ENCODE peak calls at places on chromosomes 2 and 18, in seven cellular contexts. One of them, this sample, is unnamed. For H3K9me3, the result is how much of the 10 kb centered on the place peaks cover.

GRCh38 chr2:101560780-101561315 is 85.9 kb upstream of the RFX8 start:
- DNase-seq in cardiac muscle cell: no peak
- DNase-seq in colonic mucosa: no peak
- DNase-seq in heart left ventricle: no peak
- DNase-seq in neural progenitor cell: no peak
- DNase-seq in mucosa of descending colon: no peak
- DNase-seq in ascending aorta: no peak
- DNase-seq in this sample: no peak

GRCh38 chr18:34809697-34810096 is 99.6 kb downstream of the DTNA start:
- DNase-seq in cardiac muscle cell: peak
- DNase-seq in mucosa of descending colon: peak
- DNase-seq in ascending aorta: no peak
- DNase-seq in neural progenitor cell: peak
- DNase-seq in heart left ventricle: peak
- DNase-seq in colonic mucosa: peak
- DNase-seq in this sample: peak

GRCh38 chr2:8929128-8929527 is 74.4 kb downstream of the MBOAT2 start:
- DNase-seq in ascending aorta: no peak
- DNase-seq in mucosa of descending colon: no peak
- DNase-seq in cardiac muscle cell: no peak
- DNase-seq in neural progenitor cell: no peak
- DNase-seq in colonic mucosa: no peak
- DNase-seq in heart left ventricle: no peak
- DNase-seq in this sample: no peak

GRCh38 chr2:191171708-191172355 is 21.0 kb upstream of the STAT4 start:
- DNase-seq in ascending aorta: no peak
- DNase-seq in neural progenitor cell: peak
- DNase-seq in mucosa of descending colon: no peak
- DNase-seq in colonic mucosa: no peak
- DNase-seq in cardiac muscle cell: peak
- DNase-seq in heart left ventricle: no peak
- DNase-seq in this sample: no peak

GRCh38 chr2:175690113-175690716 is 311.9 kb downstream of the LNPK start:
- DNase-seq in ascending aorta: no peak
- DNase-seq in mucosa of descending colon: peak
- DNase-seq in cardiac muscle cell: peak
- DNase-seq in neural progenitor cell: peak
- DNase-seq in colonic mucosa: peak
- DNase-seq in heart left ventricle: no peak
- DNase-seq in this sample: peak

GRCh38 chr2:69685321-69686048 is 41.9 kb upstream of the AAK1 start:
- DNase-seq in mucosa of descending colon: no peak
- DNase-seq in heart left ventricle: no peak
- DNase-seq in ascending aorta: no peak
- DNase-seq in cardiac muscle cell: peak
- DNase-seq in colonic mucosa: peak
- DNase-seq in neural progenitor cell: no peak
- DNase-seq in this sample: no peak

GRCh38 chr2:241804326-241805276 is 4.4 kb upstream of the NEU4 start:
- DNase-seq in neural progenitor cell: no peak
- DNase-seq in ascending aorta: no peak
- DNase-seq in colonic mucosa: peak
- DNase-seq in cardiac muscle cell: peak
- DNase-seq in heart left ventricle: no peak
- DNase-seq in mucosa of descending colon: peak
- DNase-seq in this sample: peak

GRCh38 chr2:163719278-163719677 is 16.5 kb downstream of the FIGN start:
- DNase-seq in ascending aorta: no peak
- DNase-seq in mucosa of descending colon: no peak
- DNase-seq in neural progenitor cell: no peak
- DNase-seq in colonic mucosa: no peak
- DNase-seq in cardiac muscle cell: no peak
- DNase-seq in heart left ventricle: no peak
- DNase-seq in this sample: no peak

GRCh38 chr2:230184727-230185578 is 34.8 kb downstream of the SP110 start:
- DNase-seq in cardiac muscle cell: peak
- DNase-seq in heart left ventricle: no peak
- DNase-seq in colonic mucosa: no peak
- DNase-seq in ascending aorta: no peak
- DNase-seq in mucosa of descending colon: no peak
- DNase-seq in neural progenitor cell: no peak
- DNase-seq in this sample: no peak

GRCh38 chr2:226446406-226447001 is 353.1 kb downstream of the IRS1 start:
- DNase-seq in ascending aorta: no peak
- DNase-seq in colonic mucosa: no peak
- DNase-seq in heart left ventricle: no peak
- DNase-seq in neural progenitor cell: no peak
- DNase-seq in cardiac muscle cell: peak
- DNase-seq in mucosa of descending colon: no peak
- DNase-seq in this sample: no peak

GRCh38 chr2:234422895-234423505 is 73.9 kb downstream of the ARL4C start:
- DNase-seq in ascending aorta: no peak
- DNase-seq in heart left ventricle: no peak
- DNase-seq in neural progenitor cell: no peak
- DNase-seq in mucosa of descending colon: peak
- DNase-seq in cardiac muscle cell: no peak
- DNase-seq in colonic mucosa: no peak
- DNase-seq in this sample: no peak

GRCh38 chr2:150486539-150487484 is 655 bp downstream of the RND3 start:
- DNase-seq in colonic mucosa: peak
- DNase-seq in heart left ventricle: peak
- DNase-seq in mucosa of descending colon: peak
- DNase-seq in cardiac muscle cell: peak
- DNase-seq in ascending aorta: no peak
- DNase-seq in neural progenitor cell: peak
- DNase-seq in this sample: peak

GRCh38 chr2:86790134-86790827 is 432 bp downstream of the CD8A start:
- DNase-seq in colonic mucosa: no peak
- DNase-seq in ascending aorta: no peak
- DNase-seq in heart left ventricle: no peak
- DNase-seq in mucosa of descending colon: no peak
- DNase-seq in neural progenitor cell: peak
- DNase-seq in cardiac muscle cell: no peak
- DNase-seq in this sample: no peak

GRCh38 chr2:71379086-71379485 is 47.5 kb downstream of the ZNF638 start:
- DNase-seq in mucosa of descending colon: no peak
- DNase-seq in neural progenitor cell: no peak
- DNase-seq in heart left ventricle: no peak
- DNase-seq in ascending aorta: no peak
- DNase-seq in colonic mucosa: no peak
- DNase-seq in cardiac muscle cell: peak
- DNase-seq in this sample: no peak

GRCh38 chr2:219453691-219454131 is 19.1 kb downstream of the SPEG start:
- DNase-seq in heart left ventricle: peak
- DNase-seq in mucosa of descending colon: peak
- DNase-seq in ascending aorta: peak
- DNase-seq in cardiac muscle cell: peak
- DNase-seq in neural progenitor cell: peak
- DNase-seq in colonic mucosa: no peak
- DNase-seq in this sample: peak

DNA sequence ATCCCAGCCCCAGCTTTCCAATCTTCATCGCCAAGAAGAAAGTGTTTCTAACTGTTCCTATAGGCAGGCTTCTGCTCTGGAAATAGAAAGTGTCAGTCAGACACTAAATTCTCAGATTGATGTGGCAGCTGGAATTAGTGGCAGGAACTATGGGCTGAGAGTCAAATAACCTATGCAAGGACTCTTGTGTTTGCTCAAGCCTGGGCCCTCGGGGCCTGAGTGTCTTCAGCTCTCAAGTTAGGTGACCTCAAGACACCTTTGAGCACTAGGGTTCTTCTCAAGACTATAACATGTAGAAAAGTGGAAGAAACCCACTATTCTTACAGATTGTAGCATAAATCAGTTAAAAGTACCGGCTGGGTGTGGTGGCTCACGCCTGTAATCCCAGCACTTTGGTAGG is 694.5 kb downstream of the RNF144A start:
- DNase-seq in colonic mucosa: no peak
- DNase-seq in mucosa of descending colon: no peak
- DNase-seq in ascending aorta: no peak
- DNase-seq in neural progenitor cell: no peak
- DNase-seq in cardiac muscle cell: no peak
- DNase-seq in heart left ventricle: no peak
- DNase-seq in this sample: no peak
- TF ChIP-seq CTCF in colonic mucosa: no peak
- TF ChIP-seq CTCF in mucosa of descending colon: no peak
- TF ChIP-seq CTCF in ascending aorta: no peak
- TF ChIP-seq CTCF in neural progenitor cell: no peak
- TF ChIP-seq CTCF in cardiac muscle cell: no peak
- TF ChIP-seq CTCF in heart left ventricle: no peak
- TF ChIP-seq CTCF in this sample: no peak

DNA sequence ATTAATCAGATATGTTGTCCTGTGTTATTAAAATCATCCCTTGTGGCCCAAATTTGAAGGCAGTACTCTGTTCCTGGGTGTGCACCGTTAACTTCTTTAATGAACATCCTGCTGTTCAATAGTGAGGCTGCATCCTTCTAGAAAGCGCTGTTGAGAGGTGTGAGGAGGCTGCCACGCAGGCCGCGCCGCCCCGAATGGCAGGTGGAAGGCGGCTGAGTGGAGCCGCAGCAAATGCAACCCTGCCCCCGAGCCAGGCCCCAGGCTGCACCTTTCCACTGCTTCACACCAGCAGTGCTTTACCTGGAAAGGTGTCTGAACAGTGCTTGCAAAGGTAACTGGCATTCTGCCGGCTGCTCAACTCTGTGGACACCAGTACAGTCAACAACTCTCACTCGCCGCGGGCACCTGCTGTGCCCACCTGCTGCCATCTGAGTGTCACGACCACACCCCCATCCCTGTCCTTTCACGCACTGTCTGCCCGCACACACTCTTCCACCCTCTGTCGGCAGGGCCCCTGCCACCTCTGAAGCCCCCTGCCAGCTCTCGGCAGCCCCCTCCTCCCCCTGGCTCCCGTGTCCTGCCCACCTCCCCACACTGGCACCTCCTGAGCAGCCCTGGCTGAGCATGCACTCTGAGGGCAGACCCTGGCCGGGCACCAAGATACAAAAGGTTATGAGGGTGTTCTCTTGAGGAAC is 70.9 kb downstream of the ODC1 start:
- DNase-seq in neural progenitor cell: no peak
- DNase-seq in cardiac muscle cell: no peak
- DNase-seq in heart left ventricle: no peak
- DNase-seq in mucosa of descending colon: no peak
- DNase-seq in ascending aorta: no peak
- DNase-seq in colonic mucosa: no peak
- DNase-seq in this sample: no peak
- H3K4me3 ChIP-seq in neural progenitor cell: no peak
- H3K4me3 ChIP-seq in cardiac muscle cell: no peak
- H3K4me3 ChIP-seq in heart left ventricle: no peak
- H3K4me3 ChIP-seq in mucosa of descending colon: no peak
- H3K4me3 ChIP-seq in ascending aorta: no peak
- H3K4me3 ChIP-seq in colonic mucosa: no peak
- H3K4me3 ChIP-seq in this sample: no peak

GRCh38 chr2:2121887-2122286 is 209.2 kb downstream of the MYT1L start:
- DNase-seq in ascending aorta: no peak
- DNase-seq in cardiac muscle cell: no peak
- DNase-seq in neural progenitor cell: no peak
- DNase-seq in colonic mucosa: no peak
- DNase-seq in mucosa of descending colon: no peak
- DNase-seq in heart left ventricle: no peak
- DNase-seq in this sample: no peak
- H3K9me3 ChIP-seq in ascending aorta: under half
- H3K9me3 ChIP-seq in cardiac muscle cell: under half
- H3K9me3 ChIP-seq in neural progenitor cell: under half
- H3K9me3 ChIP-seq in colonic mucosa: under half
- H3K9me3 ChIP-seq in mucosa of descending colon: under half
- H3K9me3 ChIP-seq in heart left ventricle: under half
- H3K9me3 ChIP-seq in this sample: under half

GRCh38 chr2:240060977-240061591 is 7.8 kb upstream of the OR6B3 start:
- DNase-seq in heart left ventricle: no peak
- DNase-seq in colonic mucosa: peak
- DNase-seq in cardiac muscle cell: peak
- DNase-seq in mucosa of descending colon: peak
- DNase-seq in ascending aorta: no peak
- DNase-seq in neural progenitor cell: peak
- DNase-seq in this sample: peak
- TF ChIP-seq CTCF in heart left ventricle: peak
- TF ChIP-seq CTCF in colonic mucosa: peak
- TF ChIP-seq CTCF in cardiac muscle cell: peak
- TF ChIP-seq CTCF in mucosa of descending colon: peak
- TF ChIP-seq CTCF in ascending aorta: peak
- TF ChIP-seq CTCF in neural progenitor cell: peak
- TF ChIP-seq CTCF in this sample: peak

DNA sequence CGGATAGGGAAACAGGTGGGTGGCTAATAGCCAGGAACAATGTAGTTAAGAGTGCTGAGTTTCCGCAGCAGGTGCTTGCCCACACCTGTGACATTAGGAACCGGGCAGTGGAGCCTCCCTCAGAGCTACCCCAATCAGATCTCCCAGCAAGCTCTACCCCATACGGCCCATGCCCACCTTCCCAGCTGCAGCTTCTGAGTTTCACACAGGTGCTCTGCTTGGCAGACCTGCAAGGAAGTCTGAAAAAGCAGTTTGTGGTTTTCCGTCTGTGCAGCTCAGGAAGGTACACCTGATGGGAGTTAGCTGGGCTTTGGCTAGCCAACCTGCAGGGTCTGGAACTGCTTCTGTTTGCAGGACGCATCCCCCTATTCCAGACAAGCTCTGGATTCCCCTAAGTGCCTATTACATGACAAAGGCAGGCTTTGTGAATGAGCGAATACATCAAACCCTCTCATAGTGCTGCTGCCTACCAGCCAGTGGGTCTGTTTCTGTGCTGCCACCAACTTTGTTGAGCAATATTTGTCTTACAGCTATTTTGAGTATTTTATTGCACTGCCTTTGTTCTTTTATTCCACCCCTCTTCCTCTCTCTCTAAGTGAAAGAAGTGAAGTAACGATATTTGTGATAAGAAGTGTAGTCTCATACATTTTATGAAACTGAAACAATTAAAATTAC is 24.7 kb upstream of the CEP68 start:
- DNase-seq in ascending aorta: no peak
- DNase-seq in mucosa of descending colon: peak
- DNase-seq in cardiac muscle cell: peak
- DNase-seq in colonic mucosa: peak
- DNase-seq in heart left ventricle: no peak
- DNase-seq in neural progenitor cell: peak
- DNase-seq in this sample: no peak
- H3K4me3 ChIP-seq in ascending aorta: no peak
- H3K4me3 ChIP-seq in mucosa of descending colon: no peak
- H3K4me3 ChIP-seq in cardiac muscle cell: no peak
- H3K4me3 ChIP-seq in colonic mucosa: peak
- H3K4me3 ChIP-seq in heart left ventricle: no peak
- H3K4me3 ChIP-seq in neural progenitor cell: no peak
- H3K4me3 ChIP-seq in this sample: no peak

DNA sequence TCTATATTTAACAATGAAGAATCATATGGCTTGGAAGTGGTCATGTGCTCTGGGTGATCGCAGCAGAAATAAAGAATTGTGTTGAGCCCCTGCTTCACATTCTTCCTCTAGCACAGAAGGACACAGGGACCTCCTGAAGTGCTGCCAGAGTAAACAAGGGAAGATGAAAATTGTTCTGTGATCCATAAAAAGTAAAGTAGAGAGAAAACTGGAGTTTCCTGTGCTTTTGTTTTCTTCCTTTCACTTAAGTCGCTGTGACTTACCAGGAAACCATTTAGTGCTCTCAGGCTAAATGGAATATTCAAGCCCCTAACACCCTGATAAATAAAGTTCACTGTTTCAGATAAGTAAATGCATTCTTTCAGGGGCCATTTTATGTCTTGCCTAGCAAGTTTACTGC is 1173.6 kb upstream of the CHAC2 start:
- DNase-seq in mucosa of descending colon: no peak
- DNase-seq in cardiac muscle cell: no peak
- DNase-seq in heart left ventricle: no peak
- DNase-seq in neural progenitor cell: peak
- DNase-seq in ascending aorta: no peak
- DNase-seq in colonic mucosa: no peak
- DNase-seq in this sample: no peak
- H3K9me3 ChIP-seq in mucosa of descending colon: under half
- H3K9me3 ChIP-seq in cardiac muscle cell: under half
- H3K9me3 ChIP-seq in heart left ventricle: under half
- H3K9me3 ChIP-seq in neural progenitor cell: under half
- H3K9me3 ChIP-seq in ascending aorta: under half
- H3K9me3 ChIP-seq in colonic mucosa: under half
- H3K9me3 ChIP-seq in this sample: under half

This sample was measured in WERI-Rb-1.